ENCODE peak calls at places on chromosomes 11 and 22, in six cellular contexts. A, G, E, Z, Y and K are unnamed samples.

GRCh38 chr11:118497831-118498230 is 29.4 kb upstream of the TTC36 start:
- DNase-seq in A (no peak), E (no peak), Y (no peak), G (peak; percentile 87), Z (no peak), K (no peak)

GRCh38 chr11:30889116-30889765 is 303.1 kb upstream of the MPPED2 start:
- DNase-seq in Z (no peak), A (no peak), Y (peak; percentile 65), E (no peak), G (peak; percentile 60), K (no peak)

GRCh38 chr11:68014157-68014965 is 4.2 kb downstream of the ALDH3B1 start:
- DNase-seq in Z (no peak), E (no peak), A (no peak), Y (peak; percentile 76), G (peak; percentile 97), K (no peak)

GRCh38 chr11:76626921-76627391 is 43.6 kb downstream of the LRRC32 start:
- DNase-seq in E (peak; percentile 96), Z (no peak), Y (no peak), A (no peak), G (peak; percentile 73), K (peak; percentile 77)

GRCh38 chr11:131511794-131512193 is 141.4 kb downstream of the NTM start:
- DNase-seq in A (no peak), G (no peak), Z (no peak), E (peak; percentile 23), Y (no peak), K (no peak)

GRCh38 chr11:35359321-35360058 is 59.9 kb downstream of the SLC1A2 start:
- DNase-seq in A (no peak), G (no peak), Y (no peak), Z (no peak), E (no peak), K (no peak)

GRCh38 chr11:125724125-125724524 is 22.0 kb upstream of the PATE1 start:
- DNase-seq in E (peak; percentile 19), A (no peak), G (peak; percentile 29), Y (peak; percentile 18), Z (no peak), K (no peak)

GRCh38 chr11:69801513-69802335 is 17.5 kb downstream of the FGF3 start:
- DNase-seq in Z (peak; percentile 33), G (no peak), E (peak; percentile 25), Y (no peak), A (peak; percentile 24), K (no peak)

GRCh38 chr11:9170450-9170849 is 79.1 kb upstream of the SCUBE2 start:
- DNase-seq in G (peak; percentile 46), Y (no peak), E (no peak), A (no peak), Z (no peak), K (no peak)

GRCh38 chr22:28820885-28821284 is 20.5 kb upstream of the XBP1 start:
- DNase-seq in G (no peak), E (no peak), Z (no peak), A (no peak), Y (no peak), K (no peak)

GRCh38 chr11:31995031-31995430 is 95.8 kb upstream of the RCN1 start:
- DNase-seq in E (no peak), Y (no peak), A (no peak), Z (no peak), G (no peak), K (peak; percentile 54)

GRCh38 chr22:39419096-39419495 is 19.5 kb downstream of the TAB1 start:
- DNase-seq in Y (no peak), A (no peak), E (no peak), G (no peak), Z (no peak), K (no peak)

GRCh38 chr22:33350391-33350955 is 292.3 kb upstream of the SYN3 start:
- DNase-seq in G (no peak), E (no peak), A (no peak), Y (no peak), Z (no peak), K (no peak)

GRCh38 chr22:49151256-49152131 is 676.2 kb downstream of the BRD1 start:
- DNase-seq in G (no peak), E (no peak), Y (no peak), A (no peak), Z (no peak), K (no peak)

GRCh38 chr11:122187373-122188165 is 71.6 kb upstream of the BLID start:
- DNase-seq in A (no peak), G (no peak), Z (no peak), E (no peak), Y (no peak), K (no peak)

GRCh38 chr11:117919326-117920275 is 9.6 kb downstream of the TMPRSS13 start:
- DNase-seq in A (no peak), Z (peak; percentile 1), Y (peak; percentile 36), E (no peak), G (peak; percentile 23), K (no peak)

GRCh38 chr11:35163707-35164496 is 24.9 kb downstream of the CD44 start:
- DNase-seq in Z (no peak), E (peak; percentile 55), G (no peak), Y (no peak), A (no peak), K (peak; percentile 39)

GRCh38 chr22:48741540-48741939 is 1086.1 kb downstream of the BRD1 start:
- DNase-seq in Y (no peak), G (no peak), Z (no peak), A (no peak), E (no peak), K (no peak)

GRCh38 chr11:69642549-69642912 is 1.6 kb downstream of the CCND1 start:
- DNase-seq in A (no peak), Y (no peak), Z (peak; percentile 62), G (no peak), E (no peak), K (peak; percentile 38)

GRCh38 chr11:12173111-12173510 is 62.7 kb downstream of the MICAL2 start:
- DNase-seq in Y (no peak), G (no peak), Z (no peak), E (no peak), A (no peak), K (no peak)